ENCODE peak calls at places on chromosomes 3 and 15, in six cellular contexts. R is caudate nucleus, Y is lung, V is astrocyte, Z is substantia nigra, S is uterus. J is an unnamed sample.

GRCh38 chr3:107943350-107943749 is 147.5 kb downstream of the CD47 start:
- DNase-seq in Y (no peak), R (no peak), Z (no peak), V (no peak), S (no peak), J (no peak)

GRCh38 chr3:134055661-134056060 is 25.9 kb upstream of the SLCO2A1 start:
- DNase-seq in V (no peak), Z (no peak), S (no peak), Y (no peak), R (no peak), J (no peak)

GRCh38 chr15:77187751-77188464 is 117.0 kb upstream of the TSPAN3 start:
- DNase-seq in V (peak; percentile 58), S (peak; percentile 57), Y (peak; percentile 41), Z (no peak), R (no peak), J (no peak)

GRCh38 chr3:48034000-48034516 is 17.8 kb upstream of the MAP4 start:
- DNase-seq in Z (no peak), Y (no peak), R (no peak), V (peak; percentile 97), S (no peak), J (no peak)

GRCh38 chr3:40828741-40829415 is 304.1 kb downstream of the ZNF621 start:
- DNase-seq in R (no peak), S (no peak), Y (no peak), Z (no peak), V (no peak), J (no peak)

GRCh38 chr3:62562017-62562416 is 188.7 kb upstream of the FEZF2 start:
- DNase-seq in S (no peak), R (no peak), Y (no peak), V (peak; percentile 88), Z (no peak), J (no peak)

GRCh38 chr15:75733761-75734651 is 21.4 kb upstream of the CSPG4 start:
- DNase-seq in Y (no peak), R (no peak), S (peak; percentile 65), V (no peak), Z (no peak), J (no peak)

GRCh38 chr15:65164139-65164538 is 21.0 kb downstream of the CLPX start:
- DNase-seq in S (no peak), V (no peak), R (no peak), Z (no peak), Y (no peak), J (no peak)

GRCh38 chr3:121660356-121661171 is at the start of gene HCLS1:
- DNase-seq in V (no peak), R (no peak), Z (peak; percentile 17), S (peak; percentile 18), Y (peak; percentile 55), J (no peak)

GRCh38 chr3:170410428-170411029 is 8.1 kb upstream of the CLDN11 start:
- DNase-seq in S (no peak), V (no peak), R (no peak), Z (no peak), Y (no peak), J (no peak)

GRCh38 chr15:58148633-58149032 is 10.5 kb downstream of the AQP9 start:
- DNase-seq in V (no peak), Y (no peak), Z (no peak), S (no peak), R (no peak), J (no peak)

GRCh38 chr15:33183334-33183733 is 11.2 kb downstream of the FMN1 start:
- DNase-seq in Y (no peak), S (no peak), Z (no peak), V (no peak), R (no peak), J (no peak)

GRCh38 chr15:99324082-99324620 is 72.9 kb downstream of the LRRC28 start:
- DNase-seq in V (peak; percentile 94), S (no peak), Z (no peak), Y (no peak), R (no peak), J (no peak)

GRCh38 chr3:139732729-139733128 is 55.0 kb upstream of the NMNAT3 start:
- DNase-seq in Y (no peak), V (no peak), S (no peak), Z (no peak), R (no peak), J (no peak)

GRCh38 chr15:94387854-94388441 is 156.6 kb downstream of the MCTP2 start:
- DNase-seq in R (no peak), V (no peak), S (no peak), Z (no peak), Y (no peak), J (no peak)

GRCh38 chr3:8480699-8481098 is 20.9 kb upstream of the LMCD1 start:
- DNase-seq in Y (no peak), Z (no peak), S (no peak), R (no peak), V (no peak), J (no peak)
- H3K27ac ChIP-seq in Y (no peak overlapping the region), Z (no peak overlapping the region), S (peak overlapping the region; percentile 9), R (no peak overlapping the region), V (no peak overlapping the region), J (no peak overlapping the region)

GRCh38 chr3:23984934-23985333 is 39.8 kb downstream of the NR1D2 start:
- DNase-seq in Y (no peak), S (no peak), R (no peak), Z (no peak), V (no peak), J (no peak)
- H3K27ac ChIP-seq in Y (no peak overlapping the region), S (no peak overlapping the region), R (no peak overlapping the region), Z (no peak overlapping the region), V (no peak overlapping the region), J (no peak overlapping the region)

DNA sequence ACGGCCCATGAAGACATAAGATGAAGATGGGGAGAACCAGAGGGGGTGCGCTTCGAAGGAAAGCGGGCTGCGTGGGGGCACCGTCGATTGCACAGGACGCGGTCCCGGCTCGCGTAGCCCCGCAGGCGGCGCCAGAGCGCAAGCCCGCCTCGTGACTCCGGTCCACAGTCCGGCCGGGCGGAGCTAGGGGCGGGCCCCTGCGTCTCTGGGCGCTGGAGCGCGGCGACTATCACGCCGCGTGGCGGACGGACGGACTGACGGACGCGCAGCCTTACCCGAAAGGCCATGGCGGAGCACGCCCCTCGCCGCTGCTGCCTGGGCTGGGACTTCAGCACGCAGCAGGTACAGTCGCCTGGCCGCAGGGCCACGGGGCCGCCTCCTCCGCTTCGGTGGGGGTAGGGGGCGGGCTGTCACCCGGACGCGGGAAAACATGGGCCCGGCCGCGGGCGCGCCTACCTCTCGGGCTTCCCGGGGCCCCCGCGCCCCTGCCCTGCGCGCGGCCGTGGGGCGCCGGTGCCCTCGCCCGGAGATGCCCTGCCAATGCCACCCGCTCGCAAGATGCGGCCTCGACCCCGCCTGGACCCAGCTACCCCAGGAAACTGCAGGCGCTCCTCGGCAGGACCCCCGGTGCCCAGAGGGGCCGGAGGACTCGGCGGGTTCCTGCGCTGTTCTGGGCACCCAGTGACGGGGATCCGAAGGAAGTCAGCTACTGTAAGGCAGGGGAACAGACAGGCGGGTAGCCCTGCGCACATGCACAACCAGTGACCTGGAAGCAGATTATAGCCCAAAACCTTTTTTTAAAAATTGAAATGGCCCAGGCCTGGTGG is at the start of gene XYLB:
- DNase-seq in Z (peak; percentile 50), V (peak; percentile 54), S (peak; percentile 74), Y (peak; percentile 85), R (peak; percentile 56), J (peak; percentile 81)
- H3K27ac ChIP-seq in Z (peak within 1 kb of the TSS; percentile 13), V (no peak within 1 kb of the TSS), S (peak within 1 kb of the TSS; percentile 36), Y (peak within 1 kb of the TSS; percentile 24), R (no peak within 1 kb of the TSS), J (peak within 1 kb of the TSS; percentile 46)

GRCh38 chr3:188154758-188155574 is 1.0 kb downstream of the LPP start:
- DNase-seq in V (no peak), R (no peak), S (peak; percentile 49), Y (no peak), Z (no peak), J (no peak)
- H3K27ac ChIP-seq in V (peak overlapping the region; percentile 99), R (peak overlapping the region; percentile 73), S (peak overlapping the region; percentile 94), Y (peak overlapping the region; percentile 96), Z (peak overlapping the region; percentile 74), J (peak overlapping the region; percentile 89)

J was measured in dorsolateral prefrontal cortex.